ENCODE peak calls at places on chromosomes 7 and 10, in eight cellular contexts. F is HuH-7.5; T is NCI-H82; X is astrocyte; K is hepatocyte; U is CD4-positive, CD25-positive, alpha-beta regulatory T cell; R is skeletal muscle cell; W is uterus. G is an unnamed sample.

GRCh38 chr10:70380350-70381135 is 1.9 kb downstream of the LRRC20 start:
- DNase-seq in R (no peak), U (no peak), K (no peak), W (no peak), F (no peak), X (no peak), T (peak), G (no peak)

GRCh38 chr7:157627033-157627432 is 290.2 kb downstream of the DNAJB6 start:
- DNase-seq in X (no peak), R (no peak), F (no peak), W (no peak), U (no peak), K (no peak), T (no peak), G (no peak)

GRCh38 chr7:5424689-5425506 is 1.3 kb upstream of the TNRC18 start:
- DNase-seq in W (peak), X (no peak), U (no peak), R (no peak), K (peak), T (peak), F (peak), G (peak)

GRCh38 chr10:127906548-127907377 is at the start of gene PTPRE:
- DNase-seq in F (peak), W (peak), U (peak), R (no peak), K (peak), T (peak), X (no peak), G (no peak)

GRCh38 chr7:151249732-151250072 is 1.2 kb upstream of the SMARCD3 start:
- DNase-seq in K (peak), U (no peak), F (peak), T (peak), W (peak), X (peak), R (no peak), G (peak)

GRCh38 chr7:47045169-47045568 is 536.7 kb downstream of the TNS3 start:
- DNase-seq in R (no peak), K (no peak), F (no peak), X (no peak), U (no peak), T (peak), W (peak), G (no peak)

GRCh38 chr10:44356139-44357115 is 28.5 kb downstream of the CXCL12 start:
- DNase-seq in W (no peak), F (no peak), R (no peak), X (no peak), K (no peak), T (no peak), U (no peak), G (no peak)

GRCh38 chr7:46713868-46714596 is 793.0 kb upstream of the IGFBP3 start:
- DNase-seq in U (no peak), K (peak), T (no peak), F (no peak), W (no peak), X (no peak), R (no peak), G (no peak)

GRCh38 chr10:94066411-94066810 is 72.7 kb downstream of the PLCE1 start:
- DNase-seq in W (no peak), F (no peak), X (peak), K (peak), T (no peak), U (no peak), R (peak), G (peak)

GRCh38 chr10:43970747-43971146 is 322.1 kb upstream of the ZNF32 start:
- DNase-seq in X (no peak), U (no peak), W (no peak), K (no peak), F (no peak), T (no peak), R (no peak), G (no peak)

GRCh38 chr10:49080071-49080470 is 35.3 kb downstream of the VSTM4 start:
- DNase-seq in R (peak), W (no peak), X (peak), T (no peak), F (no peak), U (peak), K (peak), G (no peak)

GRCh38 chr10:21034241-21034640 is 137.1 kb upstream of the NEBL start:
- DNase-seq in T (no peak), R (no peak), W (no peak), U (no peak), K (no peak), F (no peak), X (no peak), G (no peak)

GRCh38 chr7:149872419-149873073 is 1.2 kb upstream of the ATP6V0E2 start:
- DNase-seq in K (peak), R (no peak), T (peak), X (peak), F (peak), U (no peak), W (peak), G (peak)

GRCh38 chr10:12897278-12897677 is 104.2 kb downstream of the CCDC3 start:
- DNase-seq in U (no peak), F (no peak), W (no peak), T (no peak), K (no peak), R (no peak), X (no peak), G (no peak)

GRCh38 chr7:151867912-151868804 is 8.8 kb downstream of the PRKAG2 start:
- DNase-seq in F (no peak), X (no peak), U (no peak), K (no peak), R (no peak), W (peak), T (no peak), G (no peak)

GRCh38 chr7:35707422-35707821 is 12.5 kb upstream of the HERPUD2 start:
- DNase-seq in K (no peak), F (no peak), T (no peak), X (peak), W (no peak), R (no peak), U (no peak), G (peak)

GRCh38 chr7:111107989-111108388 is 17.1 kb downstream of the LRRN3 start:
- DNase-seq in T (no peak), K (no peak), F (no peak), X (no peak), R (no peak), U (no peak), W (no peak), G (no peak)

GRCh38 chr10:29681700-29682444 is 47.1 kb upstream of the SVIL start:
- DNase-seq in F (no peak), W (no peak), K (no peak), X (no peak), T (no peak), R (no peak), U (peak), G (no peak)

GRCh38 chr7:95632609-95633008 is 36.3 kb upstream of the PDK4 start:
- DNase-seq in W (no peak), U (no peak), R (no peak), X (peak), T (no peak), F (no peak), K (no peak), G (peak)

GRCh38 chr10:47164126-47164799 is 135.7 kb upstream of the GDF10 start:
- DNase-seq in U (no peak), T (no peak), K (no peak), F (no peak), R (peak), W (no peak), X (peak), G (no peak)

GRCh38 chr7:107564553-107565298 is 955 bp downstream of the DUS4L start:
- DNase-seq in U (peak), X (peak), W (no peak), T (no peak), K (no peak), R (peak), F (no peak), G (peak)

GRCh38 chr10:89454561-89455347 is 40.4 kb downstream of the IFIT5 start:
- DNase-seq in F (no peak), W (no peak), K (no peak), U (no peak), X (no peak), T (no peak), R (no peak), G (no peak)

GRCh38 chr7:340200-340937 is 50.4 kb downstream of the FOXL3 start:
- DNase-seq in W (no peak), R (no peak), F (no peak), K (no peak), U (no peak), T (no peak), X (no peak), G (no peak)

GRCh38 chr10:43338117-43338516 is 33.3 kb upstream of the FXYD4 start:
- DNase-seq in W (no peak), K (no peak), U (no peak), T (no peak), F (no peak), R (no peak), X (no peak), G (no peak)

GRCh38 chr7:102287465-102288146 is 938 bp downstream of the SH2B2 start:
- DNase-seq in R (no peak), U (peak), X (no peak), K (no peak), F (no peak), T (peak), W (peak), G (peak)